ENCODE peak calls at places on chromosomes 2 and 18, in six cellular contexts. I is NCI-H774, R is HAP-1, W is NCI-H2081, P is osteocyte, C is PC-3. O is an unnamed sample.

GRCh38 chr2:241109210-241110088 is 7.4 kb upstream of the MTERF4 start:
- DNase-seq in I (no peak), R (no peak), W (no peak), P (no peak), C (no peak), O (no peak)

GRCh38 chr2:226687641-226688253 is 111.9 kb downstream of the IRS1 start:
- DNase-seq in I (no peak), R (no peak), W (no peak), P (no peak), C (peak; percentile 9), O (no peak)

GRCh38 chr2:8566788-8567468 is 114.9 kb upstream of the ID2 start:
- DNase-seq in I (peak; percentile 67), R (no peak), W (peak; percentile 74), P (no peak), C (no peak), O (no peak)

GRCh38 chr2:63614983-63615945 is 26.5 kb downstream of the MDH1 start:
- DNase-seq in I (no peak), R (peak; percentile 70), W (no peak), P (no peak), C (peak; percentile 89), O (no peak)

GRCh38 chr2:145194671-145195070 is 674.8 kb upstream of the ZEB2 start:
- DNase-seq in I (no peak), R (no peak), W (no peak), P (no peak), C (no peak), O (no peak)

GRCh38 chr2:68237404-68237803 is 14.9 kb downstream of the PPP3R1 start:
- DNase-seq in I (no peak), R (no peak), W (no peak), P (no peak), C (peak; percentile 14), O (no peak)

GRCh38 chr2:168201722-168202121 is 45.7 kb downstream of the STK39 start:
- DNase-seq in I (no peak), R (peak; percentile 17), W (no peak), P (no peak), C (no peak), O (no peak)

GRCh38 chr18:21112140-21112473 is 494 bp upstream of the ROCK1 start:
- DNase-seq in I (no peak), R (no peak), W (no peak), P (no peak), C (no peak), O (no peak)

GRCh38 chr2:73291093-73291460 is 2.3 kb downstream of the EGR4 start:
- DNase-seq in I (no peak), R (peak; percentile 38), W (no peak), P (peak; percentile 86), C (peak; percentile 37), O (peak; percentile 88)

O was measured in neuronal stem cell.